ENCODE peak calls at places on chromosomes 3 and 15, in four cellular contexts. X, V, W and Q are unnamed samples.

GRCh38 chr3:173745952-173746682 is 348.6 kb downstream of the NLGN1 start:
- DNase-seq in X (no peak), V (no peak), W (peak; percentile 93), Q (no peak)

GRCh38 chr3:126567696-126568438 is 9.1 kb upstream of the C3orf22 start:
- DNase-seq in X (peak; percentile 39), V (no peak), W (no peak), Q (no peak)

GRCh38 chr3:69197922-69198540 is 75.6 kb upstream of the LMOD3 start:
- DNase-seq in X (no peak), V (no peak), W (no peak), Q (no peak)

GRCh38 chr15:65421360-65422215 is 1.2 kb downstream of the IGDCC4 start:
- DNase-seq in X (no peak), V (peak; percentile 80), W (no peak), Q (peak; percentile 79)

GRCh38 chr3:146067048-146067447 is 93.9 kb downstream of the PLOD2 start:
- DNase-seq in X (no peak), V (no peak), W (no peak), Q (no peak)

GRCh38 chr3:102510663-102511062 is 75.8 kb downstream of the ZPLD1 start:
- DNase-seq in X (no peak), V (no peak), W (no peak), Q (no peak)

GRCh38 chr3:189947948-189948723 is 172.6 kb downstream of the P3H2 start:
- DNase-seq in X (peak; percentile 63), V (no peak), W (peak; percentile 59), Q (no peak)

GRCh38 chr3:40086890-40087884 is 222.3 kb upstream of the EIF1B start:
- DNase-seq in X (peak; percentile 64), V (no peak), W (no peak), Q (no peak)

GRCh38 chr3:172341482-172342059 is 106.7 kb downstream of the GHSR start:
- DNase-seq in X (peak; percentile 51), V (peak; percentile 12), W (peak; percentile 63), Q (no peak)

GRCh38 chr3:100540791-100541334 is 48.4 kb downstream of the TMEM45A start:
- DNase-seq in X (no peak), V (no peak), W (no peak), Q (no peak)

GRCh38 chr3:98521897-98522537 is 685 bp downstream of the CLDND1 start:
- DNase-seq in X (peak; percentile 33), V (peak; percentile 32), W (peak; percentile 74), Q (no peak)

GRCh38 chr3:13231781-13232515 is 158.7 kb upstream of the IQSEC1 start:
- DNase-seq in X (no peak), V (peak; percentile 35), W (no peak), Q (no peak)

GRCh38 chr3:69669070-69669469 is 70.2 kb upstream of the MITF start:
- DNase-seq in X (no peak), V (no peak), W (peak; percentile 46), Q (no peak)

GRCh38 chr15:33671456-33671855 is 296.8 kb upstream of the CHRM5 start:
- DNase-seq in X (no peak), V (no peak), W (no peak), Q (no peak)

GRCh38 chr15:71334874-71335273 is 219.6 kb downstream of the THSD4 start:
- DNase-seq in X (no peak), V (no peak), W (no peak), Q (no peak)

GRCh38 chr3:161104561-161105551 is at the start of gene B3GALNT1:
- DNase-seq in X (peak; percentile 81), V (peak; percentile 71), W (peak; percentile 69), Q (peak; percentile 76)

GRCh38 chr15:73346735-73347312 is 21.9 kb downstream of the HCN4 start:
- DNase-seq in X (peak; percentile 85), V (peak; percentile 93), W (peak; percentile 21), Q (peak; percentile 81)

GRCh38 chr3:9135930-9136525 is 113.4 kb downstream of the SRGAP3 start:
- DNase-seq in X (no peak), V (peak; percentile 79), W (no peak), Q (no peak)

GRCh38 chr3:35760147-35760546 is 120.8 kb downstream of the ARPP21 start:
- DNase-seq in X (no peak), V (no peak), W (no peak), Q (no peak)

GRCh38 chr3:149390772-149391212 is 13.3 kb upstream of the TM4SF1 start:
- DNase-seq in X (peak; percentile 53), V (no peak), W (peak; percentile 18), Q (no peak)

GRCh38 chr3:149396476-149396875 is 19.0 kb upstream of the TM4SF1 start:
- DNase-seq in X (no peak), V (no peak), W (no peak), Q (no peak)

GRCh38 chr3:149391960-149392359 is 14.5 kb upstream of the TM4SF1 start:
- DNase-seq in X (no peak), V (no peak), W (no peak), Q (no peak)

GRCh38 chr3:149395107-149396089 is 17.9 kb upstream of the TM4SF1 start:
- DNase-seq in X (peak; percentile 83), V (no peak), W (peak; percentile 98), Q (no peak)

DNA sequence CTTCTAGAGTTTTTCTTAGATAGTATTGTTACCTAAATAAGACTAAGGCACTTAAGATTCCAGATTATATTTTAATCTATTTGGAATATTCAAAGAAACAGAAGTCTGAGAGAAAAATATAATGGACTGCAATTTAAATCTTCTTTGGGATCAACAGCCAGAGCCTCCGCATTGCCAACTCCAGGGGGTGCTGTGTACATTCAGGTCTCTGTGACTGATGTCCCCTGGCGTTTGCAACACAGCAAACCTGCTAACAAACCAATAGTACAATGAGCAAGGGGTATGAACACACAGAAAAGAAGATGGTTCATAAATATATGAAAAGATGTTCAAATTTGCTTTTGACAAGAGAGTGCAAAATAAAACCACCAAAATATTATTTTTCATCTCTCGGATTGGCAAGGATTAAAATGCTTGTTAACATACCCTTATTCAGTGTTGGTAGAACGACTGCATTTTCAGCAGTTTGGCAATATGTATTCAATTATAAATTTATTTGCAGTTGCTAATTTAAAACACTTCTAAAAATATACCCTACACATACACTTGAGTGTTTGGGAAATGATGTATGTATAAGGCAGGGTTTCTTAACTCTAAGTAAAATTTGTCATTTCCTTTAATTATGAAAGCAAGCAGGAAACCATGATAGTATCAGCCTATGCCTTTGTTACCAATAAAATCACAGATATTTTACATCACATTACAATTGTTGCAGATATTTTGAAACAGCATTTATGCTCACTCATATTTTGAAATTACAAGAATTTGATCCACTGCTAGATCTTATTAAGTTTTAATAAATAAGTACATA is 16.1 kb upstream of the TM4SF1 start:
- DNase-seq in X (peak; percentile 93), V (peak; percentile 59), W (peak; percentile 88), Q (no peak)
- TF ChIP-seq CTCF in X (peak; percentile 99), V (peak; percentile 81), W (peak; percentile 84), Q (peak; percentile 88)

GRCh38 chr3:133437391-133438093 is 37.7 kb downstream of the BFSP2 start:
- DNase-seq in X (peak; percentile 21), V (no peak), W (peak; percentile 74), Q (no peak)
- TF ChIP-seq CTCF in X (no peak), V (no peak), W (no peak), Q (no peak)

GRCh38 chr3:63895422-63896189 is 16.6 kb downstream of the SCAANT1 start:
- DNase-seq in X (no peak), V (no peak), W (no peak), Q (no peak)

GRCh38 chr3:63905731-63906620 is 6.2 kb downstream of the SCAANT1 start:
- DNase-seq in X (no peak), V (no peak), W (no peak), Q (no peak)

GRCh38 chr3:63896332-63897034 is 15.7 kb downstream of the SCAANT1 start:
- DNase-seq in X (no peak), V (no peak), W (no peak), Q (no peak)

GRCh38 chr3:63899997-63900396 is 12.2 kb downstream of the SCAANT1 start:
- DNase-seq in X (no peak), V (no peak), W (no peak), Q (no peak)

DNA sequence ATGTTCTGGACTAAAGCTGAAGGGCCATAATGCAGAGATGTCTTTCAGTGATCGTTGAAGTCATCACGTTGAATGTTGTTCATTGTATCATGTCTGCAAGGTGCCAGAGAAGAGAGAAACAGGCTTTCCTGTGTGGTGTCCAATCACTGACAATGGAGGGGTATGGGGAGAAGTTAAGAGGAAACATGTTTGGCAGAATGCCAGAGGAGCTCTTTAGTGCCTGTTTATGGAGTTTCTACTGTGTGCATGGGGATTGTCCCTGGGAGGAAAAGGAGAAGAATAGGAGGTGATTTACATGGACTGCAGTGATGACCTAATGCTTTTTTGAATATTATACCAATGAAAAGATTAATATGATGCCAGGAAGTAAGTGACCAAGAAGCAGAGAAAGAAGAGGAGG is 11.7 kb downstream of the SCAANT1 start:
- DNase-seq in X (no peak), V (no peak), W (peak; percentile 86), Q (no peak)
- TF ChIP-seq CTCF in X (no peak), V (no peak), W (no peak), Q (no peak)

GRCh38 chr3:171181907-171182690 is 155.6 kb upstream of the SLC2A2 start:
- DNase-seq in X (no peak), V (no peak), W (no peak), Q (no peak)

GRCh38 chr3:171185359-171185758 is 158.8 kb upstream of the SLC2A2 start:
- DNase-seq in X (no peak), V (no peak), W (peak; percentile 78), Q (no peak)

GRCh38 chr3:171184372-171184771 is 157.9 kb upstream of the SLC2A2 start:
- DNase-seq in X (no peak), V (no peak), W (no peak), Q (no peak)

GRCh38 chr3:171185959-171186358 is 159.4 kb upstream of the SLC2A2 start:
- DNase-seq in X (no peak), V (no peak), W (no peak), Q (no peak)

GRCh38 chr3:171183042-171183441 is 156.5 kb upstream of the SLC2A2 start:
- DNase-seq in X (peak; percentile 44), V (no peak), W (no peak), Q (no peak)
- TF ChIP-seq CTCF in X (peak; percentile 45), V (no peak), W (peak; percentile 14), Q (peak; percentile 40)

DNA sequence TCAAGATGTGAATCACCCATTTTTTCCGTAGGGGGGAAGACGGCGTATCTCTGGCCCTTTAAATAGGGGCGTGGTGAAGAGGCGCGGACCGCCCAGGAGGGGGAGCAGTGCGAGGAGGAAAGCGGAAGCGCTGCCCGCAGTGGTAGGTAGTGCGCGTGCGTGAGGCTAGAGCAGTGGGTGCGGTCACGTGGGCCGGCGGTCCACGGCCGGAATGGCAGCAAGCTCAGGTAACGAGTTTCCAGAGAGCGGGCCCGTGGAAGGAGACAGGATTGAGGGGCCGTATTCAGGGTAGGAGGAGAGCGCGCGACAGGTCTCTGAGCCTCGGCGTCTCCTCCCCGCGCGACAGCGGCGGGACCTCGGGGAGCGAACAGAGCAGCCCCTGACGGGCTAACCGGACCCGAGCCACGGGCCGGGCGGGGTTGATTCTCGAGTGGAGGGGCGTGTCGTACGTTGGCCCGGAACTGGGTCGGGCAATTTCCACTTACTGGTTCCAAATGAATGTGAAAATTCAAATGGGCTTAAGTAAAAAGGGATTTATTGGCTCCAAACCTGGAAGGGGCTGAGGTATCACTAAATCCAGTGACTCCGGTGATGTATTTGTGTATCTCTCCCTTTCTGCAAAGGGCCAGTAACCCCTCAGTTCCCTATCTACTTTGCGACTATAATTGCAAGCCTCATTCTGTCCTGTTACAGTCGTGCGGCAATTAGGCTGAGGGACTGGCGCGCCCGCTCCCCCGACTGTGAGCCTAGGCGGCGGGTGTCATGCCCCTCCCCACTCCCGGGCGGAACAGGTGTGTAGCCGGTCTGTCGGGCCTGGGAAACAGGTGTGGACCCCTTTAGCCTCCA is at the start of gene VPS8:
- DNase-seq in X (peak; percentile 99), V (peak; percentile 96), W (peak; percentile 97), Q (peak; percentile 96)
- TF ChIP-seq CTCF in X (peak; percentile 88), V (peak; percentile 52), W (peak; percentile 46), Q (peak; percentile 74)